ENCODE peak calls at places on chromosomes 3 and 15, in ten cellular contexts. Z is AG04450, S is endothelial cell, B is right cardiac atrium, K is non-pigmented ciliary epithelial cell, U is NCI-H146, C is SJSA1, A is H9, Q is neural crest cell, V is cardiac fibroblast. T is an unnamed sample.

GRCh38 chr3:196193037-196193737 is 18.0 kb downstream of the ZDHHC19 start:
- DNase-seq in Z (no peak), S (no peak), B (no peak), K (no peak), U (no peak), C (no peak), A (no peak), Q (no peak), V (no peak), T (no peak)

GRCh38 chr3:180633722-180634121 is 31.8 kb downstream of the TTC14 start:
- DNase-seq in Z (no peak), S (peak; percentile 7), B (no peak), K (no peak), U (peak; percentile 59), C (no peak), A (peak; percentile 41), Q (no peak), V (no peak), T (no peak)

GRCh38 chr3:74529145-74529544 is 85.3 kb downstream of the CNTN3 start:
- DNase-seq in Z (no peak), S (no peak), B (no peak), K (no peak), U (no peak), C (no peak), A (no peak), Q (no peak), V (no peak), T (no peak)

GRCh38 chr3:126146525-126147146 is 33.8 kb downstream of the ALDH1L1 start:
- DNase-seq in Z (no peak), S (no peak), B (peak; percentile 16), K (no peak), U (no peak), C (peak; percentile 34), A (no peak), Q (peak; percentile 0), V (no peak), T (no peak)

GRCh38 chr3:148089171-148089570 is 608.5 kb upstream of the AGTR1 start:
- DNase-seq in Z (no peak), S (no peak), B (no peak), K (no peak), U (no peak), C (no peak), A (no peak), Q (no peak), V (no peak), T (no peak)

GRCh38 chr15:66936864-66937245 is 128.5 kb upstream of the SMAD3 start:
- DNase-seq in Z (no peak), S (no peak), B (no peak), K (no peak), U (no peak), C (no peak), A (no peak), Q (no peak), V (no peak), T (no peak)

GRCh38 chr3:10602769-10603768 is 97.7 kb upstream of the ATP2B2 start:
- DNase-seq in Z (no peak), S (no peak), B (no peak), K (no peak), U (no peak), C (no peak), A (no peak), Q (no peak), V (no peak), T (no peak)

GRCh38 chr3:105823149-105823866 is 45.5 kb downstream of the CBLB start:
- DNase-seq in Z (peak; percentile 85), S (no peak), B (no peak), K (peak; percentile 95), U (no peak), C (peak; percentile 56), A (no peak), Q (no peak), V (peak; percentile 95), T (no peak)

GRCh38 chr15:33298631-33299030 is 12.1 kb upstream of the RYR3 start:
- DNase-seq in Z (no peak), S (no peak), B (no peak), K (no peak), U (no peak), C (no peak), A (no peak), Q (no peak), V (no peak), T (no peak)

GRCh38 chr3:42411429-42411828 is 1.0 kb upstream of the LYZL4 start:
- DNase-seq in Z (no peak), S (no peak), B (no peak), K (no peak), U (no peak), C (no peak), A (no peak), Q (no peak), V (no peak), T (no peak)

GRCh38 chr15:57356636-57357035 is 19.7 kb upstream of the CGNL1 start:
- DNase-seq in Z (no peak), S (no peak), B (no peak), K (peak; percentile 49), U (no peak), C (peak; percentile 86), A (peak; percentile 52), Q (no peak), V (peak; percentile 81), T (no peak)

GRCh38 chr3:61936344-61936937 is 375.1 kb downstream of the PTPRG start:
- DNase-seq in Z (no peak), S (peak; percentile 61), B (peak; percentile 37), K (no peak), U (peak; percentile 8), C (no peak), A (no peak), Q (peak; percentile 13), V (peak; percentile 59), T (no peak)

GRCh38 chr15:90959894-90960293 is 5.2 kb downstream of the RCCD1 start:
- DNase-seq in Z (no peak), S (no peak), B (peak; percentile 81), K (no peak), U (no peak), C (no peak), A (no peak), Q (no peak), V (no peak), T (no peak)

GRCh38 chr15:94387854-94388441 is 156.6 kb downstream of the MCTP2 start:
- DNase-seq in Z (no peak), S (no peak), B (no peak), K (no peak), U (no peak), C (no peak), A (no peak), Q (no peak), V (no peak), T (no peak)

GRCh38 chr3:134201201-134202130 is 49.2 kb downstream of the RYK start:
- DNase-seq in Z (peak; percentile 63), S (no peak), B (no peak), K (peak; percentile 78), U (no peak), C (no peak), A (no peak), Q (no peak), V (peak; percentile 81), T (no peak)

GRCh38 chr3:170740726-170741591 is 129.0 kb downstream of the RPL22L1 start:
- DNase-seq in Z (no peak), S (no peak), B (peak; percentile 85), K (no peak), U (no peak), C (peak; percentile 74), A (no peak), Q (no peak), V (peak; percentile 92), T (no peak)

GRCh38 chr15:51380999-51381806 is 39.7 kb downstream of the GLDN start:
- DNase-seq in Z (peak; percentile 11), S (peak; percentile 62), B (peak; percentile 67), K (peak; percentile 48), U (peak; percentile 80), C (peak; percentile 69), A (peak; percentile 72), Q (peak; percentile 44), V (peak; percentile 90), T (peak; percentile 60)

GRCh38 chr15:90161946-90162345 is 39.2 kb upstream of the SEMA4B start:
- DNase-seq in Z (no peak), S (no peak), B (no peak), K (no peak), U (no peak), C (no peak), A (no peak), Q (no peak), V (no peak), T (no peak)

GRCh38 chr3:123353852-123354238 is 95.0 kb downstream of the ADCY5 start:
- DNase-seq in Z (no peak), S (no peak), B (no peak), K (peak; percentile 10), U (no peak), C (no peak), A (no peak), Q (no peak), V (peak; percentile 30), T (no peak)

T was measured in stomach.